ENCODE peak calls at places on chromosomes 12 and 14, in five cellular contexts. E is ureter; C is hepatic stellate cell; R is stimulated activated effector memory CD8-positive, alpha-beta T cell treated with anti-CD3 and anti-CD28 coated beads, Interleukin-12 subunit alpha, Interleukin-12 subunit beta, amount 100 ng/mL, for 72 hours; O is activated CD8-positive, alpha-beta memory T cell treated with anti-CD3 and anti-CD28 coated beads for 48 hours. P is an unnamed sample.

GRCh38 chr12:52184813-52185212 is 7.0 kb downstream of the KRT80 start:
- DNase-seq in O (no peak), E (no peak), R (no peak), C (no peak), P (no peak)

GRCh38 chr14:65243766-65244442 is 141.6 kb upstream of the MAX start:
- DNase-seq in E (no peak), R (no peak), O (no peak), C (no peak), P (no peak)

GRCh38 chr12:54622463-54623183 is 12.1 kb downstream of the LACRT start:
- DNase-seq in O (no peak), R (no peak), E (no peak), C (no peak), P (no peak)

GRCh38 chr12:27965411-27965810 is 7.1 kb downstream of the PTHLH start:
- DNase-seq in C (peak; percentile 26), E (no peak), R (no peak), O (no peak), P (no peak)

GRCh38 chr12:30999723-31000122 is 73.2 kb downstream of the TSPAN11 start:
- DNase-seq in R (no peak), C (no peak), E (no peak), O (no peak), P (no peak)

GRCh38 chr12:31220633-31221565 is 105.1 kb downstream of the SINHCAF start:
- DNase-seq in R (no peak), O (no peak), E (no peak), C (no peak), P (no peak)

GRCh38 chr12:92854344-92854743 is 74.8 kb downstream of the EEA1 start:
- DNase-seq in R (no peak), E (no peak), C (no peak), O (no peak), P (no peak)

GRCh38 chr14:96639550-96639949 is 137.4 kb downstream of the PAPOLA start:
- DNase-seq in E (peak; percentile 26), O (no peak), C (no peak), R (no peak), P (peak; percentile 23)

GRCh38 chr14:40842816-40843215 is 763.9 kb upstream of the LRFN5 start:
- DNase-seq in E (no peak), O (no peak), R (no peak), C (no peak), P (no peak)

GRCh38 chr12:12267801-12268200 is 957 bp upstream of the LRP6 start:
- DNase-seq in E (no peak), R (no peak), C (no peak), O (no peak), P (no peak)

GRCh38 chr12:51238037-51238509 is 553 bp upstream of the DAZAP2 start:
- DNase-seq in O (no peak), E (no peak), R (no peak), C (no peak), P (peak; percentile 50)

P was measured in stomach.